ENCODE peak calls at places on chromosomes 5 and 9, in six cellular contexts. One of them, this sample, is unnamed. For H3K27me3, the result is how much of the 10 kb centered on the place peaks cover.

GRCh38 chr5:154654484-154655375 is 100.4 kb upstream of the LARP1 start:
- DNase-seq in ovary: no peak
- DNase-seq in adrenal gland: no peak
- DNase-seq in stomach: no peak
- DNase-seq in uterus: no peak
- DNase-seq in body of pancreas: no peak
- DNase-seq in this sample: no peak

GRCh38 chr5:86526811-86527348 is 90.9 kb upstream of the COX7C start:
- DNase-seq in ovary: no peak
- DNase-seq in adrenal gland: no peak
- DNase-seq in stomach: no peak
- DNase-seq in uterus: no peak
- DNase-seq in body of pancreas: no peak
- DNase-seq in this sample: no peak

GRCh38 chr9:105059260-105059659 is 131.3 kb upstream of the ABCA1 start:
- DNase-seq in ovary: no peak
- DNase-seq in adrenal gland: no peak
- DNase-seq in stomach: no peak
- DNase-seq in uterus: no peak
- DNase-seq in body of pancreas: no peak
- DNase-seq in this sample: no peak

GRCh38 chr9:68643901-68644809 is 60.9 kb upstream of the PIP5K1B start:
- DNase-seq in ovary: no peak
- DNase-seq in adrenal gland: no peak
- DNase-seq in stomach: no peak
- DNase-seq in uterus: no peak
- DNase-seq in body of pancreas: no peak
- DNase-seq in this sample: no peak

GRCh38 chr9:35706951-35707350 is 17.2 kb upstream of the TPM2 start:
- DNase-seq in ovary: no peak
- DNase-seq in adrenal gland: no peak
- DNase-seq in stomach: no peak
- DNase-seq in uterus: no peak
- DNase-seq in body of pancreas: no peak
- DNase-seq in this sample: no peak

GRCh38 chr5:59124983-59125960 is 542.4 kb downstream of the RAB3C start:
- DNase-seq in ovary: no peak
- DNase-seq in adrenal gland: no peak
- DNase-seq in stomach: no peak
- DNase-seq in uterus: no peak
- DNase-seq in body of pancreas: no peak
- DNase-seq in this sample: peak

GRCh38 chr5:159094745-159095144 is 5.0 kb downstream of the EBF1 start:
- DNase-seq in ovary: peak
- DNase-seq in adrenal gland: peak
- DNase-seq in stomach: peak
- DNase-seq in uterus: peak
- DNase-seq in body of pancreas: peak
- DNase-seq in this sample: peak

GRCh38 chr9:101731429-101731828 is 7.0 kb downstream of the GRIN3A start:
- DNase-seq in ovary: no peak
- DNase-seq in adrenal gland: no peak
- DNase-seq in stomach: no peak
- DNase-seq in uterus: no peak
- DNase-seq in body of pancreas: no peak
- DNase-seq in this sample: no peak

GRCh38 chr5:138953370-138954256 is 78.5 kb upstream of the LRRTM2 start:
- DNase-seq in ovary: peak
- DNase-seq in adrenal gland: peak
- DNase-seq in stomach: peak
- DNase-seq in uterus: peak
- DNase-seq in body of pancreas: peak
- DNase-seq in this sample: peak

GRCh38 chr9:83476513-83476912 is 61.7 kb downstream of the FRMD3 start:
- DNase-seq in ovary: no peak
- DNase-seq in adrenal gland: no peak
- DNase-seq in stomach: no peak
- DNase-seq in uterus: no peak
- DNase-seq in body of pancreas: no peak
- DNase-seq in this sample: no peak
- TF ChIP-seq POLR2A in ovary: no peak
- TF ChIP-seq POLR2A in adrenal gland: no peak
- TF ChIP-seq POLR2A in stomach: no peak
- TF ChIP-seq POLR2A in uterus: no peak
- TF ChIP-seq POLR2A in body of pancreas: no peak
- TF ChIP-seq POLR2A in this sample: no peak

DNA sequence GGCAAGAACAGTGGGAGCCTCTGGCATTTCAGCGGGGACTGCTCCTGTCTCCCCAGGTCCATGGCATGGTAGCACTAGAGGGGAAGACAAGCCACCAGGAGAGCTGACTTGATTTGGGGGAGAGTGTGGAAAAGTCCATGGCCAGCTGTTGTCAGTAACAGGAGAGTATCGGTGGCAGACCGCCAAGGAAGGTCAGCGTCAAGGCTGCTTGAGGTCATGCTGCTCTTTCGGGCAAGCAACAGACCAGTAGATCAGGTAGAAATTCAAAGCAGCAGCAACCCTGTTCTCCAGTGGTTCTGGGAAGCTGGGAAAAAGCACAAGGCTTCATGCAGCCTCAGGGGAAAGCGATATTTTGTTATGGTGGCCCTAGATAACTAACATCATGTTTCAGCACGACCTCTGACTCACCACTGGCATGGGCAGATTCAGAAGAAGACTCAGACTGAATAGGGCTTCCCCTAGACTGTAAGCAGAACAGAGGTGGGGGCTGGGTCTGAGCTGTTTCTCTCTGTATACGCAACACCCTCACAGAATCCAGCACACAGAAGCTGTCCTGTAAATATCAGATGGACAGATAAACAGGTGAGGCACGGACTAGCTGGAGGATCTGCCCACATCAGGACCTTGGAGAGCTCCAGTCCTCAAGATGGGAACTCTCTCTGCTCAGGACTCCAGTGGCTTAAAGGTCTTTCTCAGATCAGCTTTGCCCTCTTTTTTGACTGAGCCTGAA is 35.2 kb upstream of the PLEKHG4B start:
- DNase-seq in ovary: peak
- DNase-seq in adrenal gland: no peak
- DNase-seq in stomach: no peak
- DNase-seq in uterus: no peak
- DNase-seq in body of pancreas: no peak
- DNase-seq in this sample: no peak
- H3K27me3 ChIP-seq in ovary: under half
- H3K27me3 ChIP-seq in adrenal gland: under half
- H3K27me3 ChIP-seq in stomach: under half
- H3K27me3 ChIP-seq in uterus: under half
- H3K27me3 ChIP-seq in body of pancreas: under half
- H3K27me3 ChIP-seq in this sample: under half

DNA sequence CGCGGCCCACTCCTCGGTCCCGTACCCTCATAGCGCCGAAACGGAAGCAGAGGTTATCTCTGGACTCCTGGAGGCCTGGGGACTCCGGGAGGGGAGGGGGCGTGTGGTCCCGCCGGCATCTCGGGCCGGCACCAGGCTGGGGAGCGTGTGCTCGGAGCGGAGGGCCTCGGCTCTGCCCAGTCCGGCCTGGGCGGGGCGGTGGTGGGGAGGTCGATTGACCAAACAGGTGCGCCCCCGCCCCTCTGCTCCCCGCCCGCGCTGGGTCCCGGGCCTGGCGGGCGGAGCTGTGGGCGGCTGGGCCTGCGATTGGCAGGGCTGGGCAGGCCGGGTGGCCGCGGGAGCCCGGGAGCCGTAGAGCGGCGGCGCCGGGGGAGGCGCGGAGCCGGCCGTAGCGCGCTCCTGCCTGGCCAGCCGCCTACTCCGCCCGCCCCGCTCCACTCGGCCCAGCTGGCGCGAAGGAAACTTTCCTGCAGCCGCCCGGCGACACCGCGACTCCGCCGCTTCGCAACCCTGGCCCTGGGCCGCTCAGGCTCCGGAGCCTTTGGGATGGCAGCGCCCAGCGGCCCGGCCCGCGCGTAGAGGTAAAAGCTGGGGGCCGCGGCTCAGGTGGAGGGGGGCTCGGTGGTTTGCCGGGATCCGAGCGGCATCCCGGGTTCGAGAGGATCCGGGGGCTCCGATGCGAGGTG is 52.1 kb upstream of the DAB2IP start:
- DNase-seq in ovary: peak
- DNase-seq in adrenal gland: peak
- DNase-seq in stomach: peak
- DNase-seq in uterus: peak
- DNase-seq in body of pancreas: peak
- DNase-seq in this sample: peak
- TF ChIP-seq POLR2A in ovary: peak
- TF ChIP-seq POLR2A in adrenal gland: peak
- TF ChIP-seq POLR2A in stomach: no peak
- TF ChIP-seq POLR2A in uterus: no peak
- TF ChIP-seq POLR2A in body of pancreas: peak
- TF ChIP-seq POLR2A in this sample: peak

GRCh38 chr5:1660511-1660910 is 136.8 kb upstream of the LPCAT1 start:
- DNase-seq in ovary: no peak
- DNase-seq in adrenal gland: no peak
- DNase-seq in stomach: no peak
- DNase-seq in uterus: no peak
- DNase-seq in body of pancreas: no peak
- DNase-seq in this sample: no peak
- H3K27me3 ChIP-seq in ovary: under half
- H3K27me3 ChIP-seq in adrenal gland: under half
- H3K27me3 ChIP-seq in stomach: half or more
- H3K27me3 ChIP-seq in uterus: under half
- H3K27me3 ChIP-seq in body of pancreas: under half
- H3K27me3 ChIP-seq in this sample: under half

DNA sequence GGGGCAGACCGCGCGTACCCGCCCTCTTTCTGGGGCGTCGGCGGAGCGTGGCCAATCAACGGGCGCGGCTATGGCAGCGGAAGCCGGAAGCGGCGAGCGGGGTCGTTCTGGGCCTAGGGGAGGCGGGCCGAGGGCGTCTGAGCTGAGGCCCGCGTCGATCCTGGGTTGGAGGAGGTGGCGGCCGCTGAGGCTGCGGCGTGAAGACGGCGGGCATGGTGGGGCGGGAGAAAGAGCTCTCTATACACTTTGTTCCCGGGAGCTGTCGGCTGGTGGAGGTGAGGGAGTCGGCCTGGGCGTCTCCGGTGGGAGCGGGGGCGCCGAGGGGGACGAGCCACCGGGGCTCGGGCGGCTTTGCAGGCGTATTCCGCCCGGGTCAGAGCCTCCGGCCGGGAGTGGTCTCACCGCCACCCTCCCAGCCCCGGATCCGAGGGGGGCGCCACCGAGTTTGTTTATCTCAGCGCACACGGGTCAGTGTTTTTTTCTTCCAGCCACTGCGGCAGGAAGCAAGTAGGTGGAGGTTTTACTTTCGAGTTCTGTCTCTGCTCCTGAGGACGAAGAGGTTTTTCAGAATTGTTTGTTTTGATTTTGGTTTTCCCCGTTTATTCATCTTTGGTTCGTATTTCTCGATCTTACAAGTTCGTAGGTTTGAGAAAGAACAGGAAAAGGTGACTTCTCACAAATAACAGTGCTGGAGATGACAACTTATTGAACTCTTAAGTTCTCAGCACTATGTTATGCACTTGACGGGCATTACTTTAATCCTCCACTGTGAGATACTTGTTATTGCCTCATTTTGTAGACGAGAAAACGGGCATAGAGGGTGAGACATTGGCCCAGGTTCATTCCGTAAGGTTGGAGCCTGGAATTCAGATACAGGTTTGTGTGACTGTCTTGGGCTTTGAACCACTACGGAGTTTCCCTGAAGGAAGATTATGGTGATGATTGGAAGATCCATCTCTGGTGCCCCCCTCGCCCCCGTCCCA is at the start of gene MAT2B:
- DNase-seq in ovary: peak
- DNase-seq in adrenal gland: peak
- DNase-seq in stomach: peak
- DNase-seq in uterus: peak
- DNase-seq in body of pancreas: peak
- DNase-seq in this sample: peak
- TF ChIP-seq POLR2A in ovary: peak
- TF ChIP-seq POLR2A in adrenal gland: peak
- TF ChIP-seq POLR2A in stomach: no peak
- TF ChIP-seq POLR2A in uterus: peak
- TF ChIP-seq POLR2A in body of pancreas: peak
- TF ChIP-seq POLR2A in this sample: peak

GRCh38 chr9:33418090-33418489 is 15.7 kb upstream of the AQP7 start:
- DNase-seq in ovary: no peak
- DNase-seq in adrenal gland: no peak
- DNase-seq in stomach: no peak
- DNase-seq in uterus: no peak
- DNase-seq in body of pancreas: no peak
- DNase-seq in this sample: no peak
- H3K27me3 ChIP-seq in ovary: under half
- H3K27me3 ChIP-seq in adrenal gland: under half
- H3K27me3 ChIP-seq in stomach: under half
- H3K27me3 ChIP-seq in uterus: under half
- H3K27me3 ChIP-seq in body of pancreas: under half
- H3K27me3 ChIP-seq in this sample: under half

DNA sequence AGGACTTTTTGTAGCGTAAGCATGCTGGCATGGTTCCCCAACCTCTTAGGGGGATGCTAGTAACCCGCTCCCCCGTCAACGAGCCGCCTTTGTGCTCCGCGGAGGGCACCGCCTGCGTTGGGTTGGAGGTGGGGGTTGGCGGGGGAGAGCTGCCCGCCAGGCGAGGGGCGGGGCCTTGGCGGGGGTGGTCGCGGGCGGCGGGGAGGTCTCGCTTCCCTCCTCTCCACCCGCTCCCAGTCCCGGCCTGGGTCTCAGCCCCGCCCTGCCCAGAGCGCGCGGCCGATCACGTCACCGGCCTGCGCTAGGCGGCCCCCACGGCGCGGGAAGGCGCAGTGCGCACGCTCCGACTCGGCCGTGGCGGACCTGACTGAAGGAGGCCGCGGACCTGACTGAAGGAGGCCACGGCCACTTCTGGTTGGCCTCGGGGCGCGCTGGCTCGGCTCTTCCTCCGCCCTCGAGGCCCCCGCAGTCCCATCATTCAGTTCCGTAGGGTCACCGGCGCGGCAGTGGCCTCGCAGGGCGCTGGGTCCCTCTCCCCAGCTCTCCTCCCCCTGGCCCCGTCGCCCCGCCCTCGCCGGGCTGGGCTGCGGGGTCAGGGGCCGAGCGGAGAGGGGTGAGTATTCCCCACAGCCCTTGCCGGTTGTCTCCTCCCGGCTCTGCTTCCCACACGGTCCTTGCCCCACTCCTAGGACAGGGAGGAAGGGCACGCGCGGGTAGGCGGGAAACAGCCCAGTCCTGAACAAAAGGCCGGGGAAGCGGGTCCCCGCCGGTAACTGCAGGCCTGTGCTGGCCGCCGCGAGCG is at the start of gene ATG10:
- DNase-seq in ovary: peak
- DNase-seq in adrenal gland: peak
- DNase-seq in stomach: peak
- DNase-seq in uterus: peak
- DNase-seq in body of pancreas: peak
- DNase-seq in this sample: peak
- TF ChIP-seq POLR2A in ovary: peak
- TF ChIP-seq POLR2A in adrenal gland: peak
- TF ChIP-seq POLR2A in stomach: no peak
- TF ChIP-seq POLR2A in uterus: peak
- TF ChIP-seq POLR2A in body of pancreas: peak
- TF ChIP-seq POLR2A in this sample: peak

GRCh38 chr5:150164640-150165039 is 1.9 kb upstream of the CDX1 start:
- DNase-seq in ovary: peak
- DNase-seq in adrenal gland: no peak
- DNase-seq in stomach: no peak
- DNase-seq in uterus: no peak
- DNase-seq in body of pancreas: no peak
- DNase-seq in this sample: no peak
- H3K27me3 ChIP-seq in ovary: under half
- H3K27me3 ChIP-seq in adrenal gland: under half
- H3K27me3 ChIP-seq in stomach: under half
- H3K27me3 ChIP-seq in uterus: under half
- H3K27me3 ChIP-seq in body of pancreas: under half
- H3K27me3 ChIP-seq in this sample: under half

This sample was measured in thyroid gland.